ENCODE peak calls at places on chromosomes 7 and 10, in four cellular contexts. O is BE2C, A is left ventricle myocardium inferior, E is brain microvascular endothelial cell. P is an unnamed sample.

GRCh38 chr7:86667732-86668131 is 24.0 kb downstream of the GRM3 start:
- DNase-seq in O (no peak), A (no peak), E (no peak), P (no peak)

GRCh38 chr10:26439436-26440090 is 1.4 kb downstream of the APBB1IP start:
- DNase-seq in O (no peak), A (no peak), E (no peak), P (no peak)

GRCh38 chr10:82390866-82391658 is 516.1 kb downstream of the NRG3 start:
- DNase-seq in O (no peak), A (no peak), E (no peak), P (no peak)

GRCh38 chr10:3814832-3815209 is 29.8 kb upstream of the KLF6 start:
- DNase-seq in O (no peak), A (no peak), E (no peak), P (no peak)

GRCh38 chr10:126065751-126066150 is 169.4 kb downstream of the FANK1 start:
- DNase-seq in O (no peak), A (no peak), E (no peak), P (no peak)

GRCh38 chr10:79475119-79475653 is 29.8 kb upstream of the ZCCHC24 start:
- DNase-seq in O (no peak), A (no peak), E (no peak), P (no peak)

GRCh38 chr7:7970113-7970619 is 1.6 kb downstream of the GLCCI1 start:
- DNase-seq in O (peak), A (no peak), E (no peak), P (no peak)

GRCh38 chr10:77007836-77008235 is 629.8 kb downstream of the KCNMA1 start:
- DNase-seq in O (peak), A (no peak), E (no peak), P (no peak)

GRCh38 chr7:137619181-137619580 is 227.6 kb downstream of the DGKI start:
- DNase-seq in O (no peak), A (no peak), E (no peak), P (no peak)

GRCh38 chr10:103545366-103545765 is 51.9 kb downstream of the NEURL1 start:
- DNase-seq in O (no peak), A (no peak), E (no peak), P (no peak)

GRCh38 chr10:124535731-124536495 is 74.3 kb downstream of the LHPP start:
- DNase-seq in O (no peak), A (no peak), E (no peak), P (no peak)

GRCh38 chr7:140122975-140123374 is 53.8 kb downstream of the KDM7A start:
- DNase-seq in O (no peak), A (no peak), E (no peak), P (no peak)

GRCh38 chr10:47309403-47310089 is 9.5 kb downstream of the GDF10 start:
- DNase-seq in O (no peak), A (no peak), E (no peak), P (no peak)

GRCh38 chr10:14349081-14349480 is 18.4 kb upstream of the FRMD4A start:
- DNase-seq in O (no peak), A (no peak), E (no peak), P (no peak)

GRCh38 chr10:65355141-65355680 is 1570.6 kb upstream of the LRRTM3 start:
- DNase-seq in O (no peak), A (no peak), E (no peak), P (no peak)

GRCh38 chr7:55026086-55026790 is 7.4 kb downstream of the EGFR start:
- DNase-seq in O (no peak), A (no peak), E (no peak), P (no peak)

GRCh38 chr7:51243631-51244030 is 73.0 kb downstream of the COBL start:
- DNase-seq in O (no peak), A (no peak), E (no peak), P (no peak)

GRCh38 chr10:61791216-61791615 is 110.3 kb upstream of the ARID5B start:
- DNase-seq in O (no peak), A (no peak), E (peak), P (peak)

GRCh38 chr10:104349623-104350142 is 4.0 kb upstream of the CFAP58 start:
- DNase-seq in O (no peak), A (no peak), E (no peak), P (peak)

GRCh38 chr7:26101471-26102151 is 50.4 kb upstream of the NFE2L3 start:
- DNase-seq in O (no peak), A (no peak), E (no peak), P (no peak)

GRCh38 chr10:91077549-91078017 is 142.9 kb upstream of the PCGF5 start:
- DNase-seq in O (peak), A (peak), E (peak), P (peak)

GRCh38 chr7:137980308-137980707 is 21.6 kb downstream of the CREB3L2 start:
- DNase-seq in O (no peak), A (no peak), E (no peak), P (no peak)

DNA sequence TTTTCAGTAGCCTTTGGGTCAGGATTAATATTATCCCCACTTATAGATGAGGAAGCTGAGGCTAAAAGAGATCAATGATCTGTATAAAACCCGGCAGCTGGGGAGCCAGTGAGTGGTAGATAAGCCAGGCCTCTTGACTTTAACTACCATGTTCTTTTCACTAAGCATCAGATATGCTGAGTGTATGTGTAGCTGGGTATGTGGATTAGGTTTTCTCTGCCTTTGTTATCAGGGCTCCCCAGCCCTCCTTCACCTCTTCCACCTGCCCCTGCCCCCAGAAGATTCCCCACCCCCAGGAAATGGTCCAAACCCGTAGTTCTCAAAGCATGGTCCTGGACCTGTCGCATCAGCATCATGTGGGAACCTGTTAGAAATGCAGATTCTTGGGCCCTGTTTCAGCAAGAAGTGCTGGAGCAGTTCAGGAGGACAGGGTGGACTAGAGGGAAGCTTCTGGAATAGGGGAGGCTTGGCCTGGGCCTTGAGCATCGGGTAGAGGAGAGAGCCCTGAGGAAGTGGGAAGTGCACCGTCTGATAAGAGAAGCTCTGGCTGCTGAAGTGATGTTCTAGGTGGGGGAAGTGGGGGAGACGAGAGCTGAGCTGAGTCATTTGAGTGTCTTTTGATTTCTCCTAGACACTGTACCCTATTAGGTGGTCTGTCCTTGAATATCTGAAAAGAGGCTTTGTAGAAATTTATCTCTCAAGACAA is 101.3 kb downstream of the HIF1AN start:
- DNase-seq in O (no peak), A (no peak), E (no peak), P (no peak)
- H3K4me3 ChIP-seq in O (no peak), A (no peak), E (no peak), P (no peak)

DNA sequence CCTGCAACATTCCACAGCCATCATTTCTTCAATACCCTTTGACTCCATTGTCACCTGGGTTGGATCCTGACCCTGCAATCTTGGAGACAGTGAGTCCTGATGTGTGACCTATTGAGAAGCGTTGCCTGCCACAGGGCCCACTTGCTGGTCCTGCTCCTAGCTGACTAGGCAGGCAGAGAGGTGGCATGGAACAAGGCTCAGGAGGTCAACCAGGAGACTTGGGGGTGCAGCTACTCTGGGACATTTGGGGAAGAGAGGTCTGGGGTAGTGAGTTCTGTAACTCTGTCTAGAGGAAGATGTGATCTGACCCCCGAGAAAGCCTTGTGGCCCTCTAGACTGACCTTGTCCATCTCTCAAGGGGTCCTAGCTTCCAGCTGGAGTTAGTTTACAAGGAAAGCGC is 1.8 kb downstream of the ZMIZ2 start:
- DNase-seq in O (no peak), A (no peak), E (no peak), P (no peak)
- H3K4me3 ChIP-seq in O (no peak), A (peak), E (no peak), P (no peak)

GRCh38 chr10:73781548-73781878 is 335 bp upstream of the CHCHD1 start:
- DNase-seq in O (no peak), A (no peak), E (no peak), P (no peak)

GRCh38 chr10:73779018-73779417 is 2.8 kb upstream of the CHCHD1 start:
- DNase-seq in O (no peak), A (no peak), E (no peak), P (no peak)

GRCh38 chr10:73780966-73781365 is 882 bp upstream of the CHCHD1 start:
- DNase-seq in O (no peak), A (no peak), E (no peak), P (no peak)

GRCh38 chr10:73779539-73780197 is 2.2 kb upstream of the CHCHD1 start:
- DNase-seq in O (no peak), A (no peak), E (no peak), P (no peak)

DNA sequence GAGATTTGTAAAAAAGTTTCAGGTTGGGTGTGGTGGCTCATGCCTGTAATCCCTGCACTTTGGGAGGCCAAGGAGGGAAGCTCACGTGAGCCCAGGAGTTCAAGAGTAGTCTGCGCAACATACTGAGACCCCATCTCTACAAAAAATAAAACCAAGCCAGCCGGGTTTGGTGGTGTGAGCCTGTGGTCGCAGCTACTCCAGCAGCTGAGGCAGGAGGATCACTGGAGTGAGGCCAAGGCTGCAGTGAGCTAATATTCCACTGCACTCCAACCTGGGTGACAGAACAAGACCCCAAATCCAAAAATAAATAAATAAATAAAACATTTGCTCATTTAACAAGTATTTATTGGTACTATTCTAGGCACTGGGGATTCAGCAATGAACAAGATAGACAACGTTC is 1.5 kb upstream of the CHCHD1 start:
- DNase-seq in O (no peak), A (no peak), E (no peak), P (no peak)
- H3K4me3 ChIP-seq in O (peak), A (no peak), E (no peak), P (no peak)

DNA sequence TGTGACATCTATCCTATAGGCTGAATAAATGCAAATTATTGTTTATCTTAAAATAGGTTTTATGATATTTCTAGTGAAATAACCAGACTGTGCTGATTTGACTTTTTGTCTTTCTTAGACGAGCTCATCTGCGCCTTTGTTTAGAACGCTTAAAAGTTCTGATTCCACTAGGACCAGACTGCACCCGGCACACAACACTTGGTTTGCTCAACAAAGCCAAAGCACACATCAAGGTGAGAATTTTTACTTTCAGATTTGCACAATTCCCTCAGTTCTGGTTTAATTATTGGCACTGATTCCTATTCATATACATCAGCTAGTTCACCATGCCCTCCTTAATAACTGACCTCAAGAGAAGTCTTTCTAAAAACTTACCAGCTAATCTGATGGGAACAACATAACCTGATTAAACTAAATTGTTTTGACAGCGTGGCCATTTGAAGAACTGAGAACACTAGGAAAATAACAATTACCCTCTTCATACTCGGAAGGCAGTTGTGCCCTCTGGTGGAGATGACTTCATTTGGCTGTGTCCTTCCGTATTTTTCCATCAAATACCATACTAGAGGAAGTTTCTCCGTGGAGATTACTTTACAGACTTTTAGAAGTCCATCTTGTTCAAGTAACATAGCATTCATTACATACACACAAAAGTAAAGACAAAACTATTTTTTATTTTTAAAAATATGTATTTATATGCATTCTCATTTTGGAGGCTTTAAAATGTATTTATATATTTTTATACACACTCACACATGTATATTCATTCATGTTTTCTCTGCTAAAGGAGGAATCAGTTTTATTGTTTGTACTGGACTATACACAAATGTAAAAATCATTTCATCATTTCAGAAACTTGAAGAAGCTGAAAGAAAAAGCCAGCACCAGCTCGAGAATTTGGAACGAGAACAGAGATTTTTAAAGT is 25.4 kb downstream of the SMNDC1 start:
- DNase-seq in O (peak), A (no peak), E (peak), P (peak)
- H3K4me3 ChIP-seq in O (no peak), A (peak), E (no peak), P (no peak)

DNA sequence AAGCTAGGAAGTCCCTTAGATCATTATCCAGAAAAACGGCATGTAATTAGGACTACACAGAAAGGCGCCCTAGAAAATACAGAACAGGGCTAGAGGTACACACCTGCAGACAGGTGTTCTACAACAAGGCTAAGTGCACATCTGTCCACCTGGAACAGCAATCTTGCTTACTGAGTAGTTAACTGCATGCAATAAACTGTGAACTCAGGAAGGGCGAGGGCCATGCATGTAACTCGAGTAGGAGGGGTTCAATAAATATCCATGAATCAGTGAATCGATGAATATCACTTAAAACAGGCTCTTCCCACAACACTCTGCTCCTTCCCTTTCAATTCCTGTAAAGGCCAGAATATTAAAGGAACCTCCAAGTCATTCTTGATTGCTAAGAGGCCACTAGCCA is 22.0 kb downstream of the FAM171A1 start:
- DNase-seq in O (no peak), A (no peak), E (no peak), P (no peak)
- H3K4me3 ChIP-seq in O (no peak), A (peak), E (no peak), P (peak)

DNA sequence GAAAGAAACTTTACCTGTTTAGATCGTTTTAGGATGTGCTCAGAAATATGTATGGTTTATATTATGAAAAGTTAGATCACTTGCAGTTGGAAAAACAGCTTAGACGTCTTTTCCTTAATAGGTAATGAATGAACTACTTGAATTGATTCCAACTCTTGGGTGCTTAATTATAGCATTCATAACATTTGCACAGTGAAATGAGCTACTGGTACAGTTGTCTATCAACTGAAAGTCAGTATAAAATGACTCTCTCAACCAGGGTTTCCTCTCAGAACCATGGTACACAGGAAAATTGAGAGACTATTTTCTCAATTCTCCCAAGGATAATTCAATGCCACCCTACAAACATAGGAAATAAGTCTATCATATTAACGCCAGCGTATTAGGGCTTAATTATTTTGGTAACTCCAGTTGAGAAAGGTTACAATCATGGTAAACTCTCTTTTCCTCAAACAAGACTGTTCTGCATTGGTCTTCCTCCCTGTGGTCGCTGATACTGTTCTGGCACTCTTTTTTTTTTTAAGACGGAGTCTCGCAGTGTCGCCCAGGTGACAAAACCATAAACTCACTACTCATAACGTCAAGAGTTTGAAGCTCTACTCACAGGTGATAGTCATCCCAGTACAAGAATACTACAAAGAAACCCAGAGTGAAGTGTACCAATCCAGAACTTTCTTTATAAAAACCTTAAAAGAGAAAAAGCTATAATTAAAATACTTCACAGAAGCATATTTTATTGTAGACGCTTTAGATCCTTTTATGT is 2.0 kb downstream of the ANLN start:
- DNase-seq in O (no peak), A (no peak), E (no peak), P (peak)
- H3K4me3 ChIP-seq in O (peak), A (no peak), E (peak), P (peak)

GRCh38 chr10:32937824-32938482 is 20.1 kb downstream of the ITGB1 start:
- DNase-seq in O (no peak), A (no peak), E (no peak), P (peak)
- H3K4me3 ChIP-seq in O (peak), A (peak), E (no peak), P (no peak)

GRCh38 chr7:151637781-151638261 is 118.1 kb upstream of the RHEB start:
- DNase-seq in O (peak), A (no peak), E (peak), P (no peak)
- H3K4me3 ChIP-seq in O (peak), A (peak), E (no peak), P (no peak)

P was measured in foreskin fibroblast.